ENCODE peak calls at places on chromosomes 12 and 14, in nine cellular contexts. S, C, D, P, N, O, Z, J and Y are unnamed samples.

GRCh38 chr14:89364316-89364715 is 52.7 kb downstream of the FOXN3 start:
- DNase-seq in S (no peak), C (no peak), D (no peak), P (no peak), N (no peak), O (no peak), Z (no peak), J (no peak), Y (no peak)

GRCh38 chr12:75779891-75780501 is 251.6 kb downstream of the PHLDA1 start:
- DNase-seq in S (no peak), C (no peak), D (no peak), P (no peak), N (no peak), O (no peak), Z (no peak), J (no peak), Y (no peak)

GRCh38 chr12:23576372-23576771 is 373.1 kb downstream of the SOX5 start:
- DNase-seq in S (no peak), C (no peak), D (no peak), P (no peak), N (no peak), O (no peak), Z (no peak), J (no peak), Y (no peak)

GRCh38 chr12:19316420-19316819 is 122.9 kb upstream of the AEBP2 start:
- DNase-seq in S (no peak), C (no peak), D (peak), P (no peak), N (peak), O (no peak), Z (no peak), J (no peak), Y (no peak)

GRCh38 chr14:61752626-61753025 is 9.6 kb upstream of the SNAPC1 start:
- DNase-seq in S (no peak), C (no peak), D (peak), P (no peak), N (peak), O (peak), Z (no peak), J (no peak), Y (no peak)

GRCh38 chr14:93037354-93037753 is 78.4 kb downstream of the ITPK1 start:
- DNase-seq in S (no peak), C (no peak), D (no peak), P (no peak), N (no peak), O (peak), Z (no peak), J (no peak), Y (no peak)

GRCh38 chr12:67558775-67559174 is 89.8 kb upstream of the DYRK2 start:
- DNase-seq in S (no peak), C (no peak), D (no peak), P (no peak), N (no peak), O (peak), Z (no peak), J (no peak), Y (no peak)

GRCh38 chr12:47085815-47086252 is 6.1 kb upstream of the AMIGO2 start:
- DNase-seq in S (no peak), C (no peak), D (peak), P (no peak), N (peak), O (no peak), Z (no peak), J (no peak), Y (peak)

GRCh38 chr14:31858868-31859267 is 218.2 kb upstream of the ARHGAP5 start:
- DNase-seq in S (no peak), C (no peak), D (peak), P (no peak), N (peak), O (no peak), Z (no peak), J (no peak), Y (no peak)

GRCh38 chr12:12976366-12976765 is 23.7 kb downstream of the HEBP1 start:
- DNase-seq in S (no peak), C (no peak), D (peak), P (no peak), N (peak), O (no peak), Z (no peak), J (peak), Y (peak)

GRCh38 chr14:29806124-29806517 is 121.5 kb downstream of the PRKD1 start:
- DNase-seq in S (no peak), C (no peak), D (no peak), P (no peak), N (no peak), O (no peak), Z (no peak), J (no peak), Y (no peak)

GRCh38 chr14:74557691-74558090 is 54.3 kb downstream of the LTBP2 start:
- DNase-seq in S (no peak), C (no peak), D (no peak), P (no peak), N (no peak), O (no peak), Z (no peak), J (no peak), Y (no peak)

GRCh38 chr12:6960291-6961277 is 9.4 kb downstream of the PTPN6 start:
- DNase-seq in S (no peak), C (no peak), D (no peak), P (no peak), N (peak), O (peak), Z (no peak), J (no peak), Y (no peak)

GRCh38 chr14:51780741-51781140 is 79.7 kb upstream of the GNG2 start:
- DNase-seq in S (no peak), C (no peak), D (peak), P (no peak), N (peak), O (no peak), Z (no peak), J (no peak), Y (no peak)

GRCh38 chr14:72844528-72844927 is 49.4 kb downstream of the DPF3 start:
- DNase-seq in S (no peak), C (no peak), D (peak), P (no peak), N (no peak), O (no peak), Z (no peak), J (no peak), Y (no peak)

GRCh38 chr14:100592972-100593371 is 5.8 kb upstream of the BEGAIN start:
- DNase-seq in S (no peak), C (no peak), D (no peak), P (no peak), N (no peak), O (no peak), Z (no peak), J (no peak), Y (no peak)

GRCh38 chr12:60981473-60981872 is 1278.7 kb upstream of the USP15 start:
- DNase-seq in S (no peak), C (no peak), D (no peak), P (no peak), N (no peak), O (no peak), Z (no peak), J (no peak), Y (no peak)

GRCh38 chr14:104356738-104357688 is 218.6 kb downstream of the KIF26A start:
- DNase-seq in S (no peak), C (no peak), D (no peak), P (no peak), N (no peak), O (no peak), Z (no peak), J (peak), Y (no peak)

GRCh38 chr12:129028824-129029223 is 175.5 kb downstream of the GLT1D1 start:
- DNase-seq in S (no peak), C (no peak), D (no peak), P (no peak), N (no peak), O (no peak), Z (no peak), J (no peak), Y (no peak)

GRCh38 chr12:65430571-65431306 is 152.3 kb downstream of the MSRB3 start:
- DNase-seq in S (peak), C (no peak), D (peak), P (no peak), N (peak), O (no peak), Z (no peak), J (no peak), Y (peak)

GRCh38 chr14:52834440-52834842 is 43.0 kb upstream of the GNPNAT1 start:
- DNase-seq in S (no peak), C (no peak), D (peak), P (no peak), N (peak), O (no peak), Z (no peak), J (no peak), Y (peak)

GRCh38 chr12:41514050-41514449 is 325.9 kb downstream of the PDZRN4 start:
- DNase-seq in S (no peak), C (no peak), D (no peak), P (no peak), N (peak), O (no peak), Z (no peak), J (no peak), Y (no peak)

DNA sequence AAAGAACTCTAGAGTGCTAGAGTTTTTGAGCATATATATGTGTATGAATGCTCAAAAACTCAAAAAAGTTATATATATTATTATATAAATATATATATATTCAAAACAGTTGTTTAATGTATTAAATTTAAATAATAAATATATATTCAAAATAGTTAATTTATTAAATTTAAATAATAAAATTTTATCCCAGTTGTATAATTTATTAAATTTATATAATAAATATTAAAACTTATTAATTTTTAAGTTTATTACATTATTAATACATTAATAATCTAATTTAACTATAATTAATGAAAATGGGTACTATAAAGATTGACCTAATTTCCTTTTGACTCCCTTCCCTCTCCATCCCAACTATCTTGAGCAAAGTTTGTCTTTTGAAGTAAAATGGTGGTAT is 97.8 kb downstream of the RERG start:
- DNase-seq in S (no peak), C (no peak), D (no peak), P (no peak), N (no peak), O (no peak), Z (no peak), J (no peak), Y (no peak)
- TF ChIP-seq CTCF in S (no peak), C (no peak), D (no peak), P (no peak), N (no peak), O (no peak), Z (no peak), J (no peak), Y (no peak)

DNA sequence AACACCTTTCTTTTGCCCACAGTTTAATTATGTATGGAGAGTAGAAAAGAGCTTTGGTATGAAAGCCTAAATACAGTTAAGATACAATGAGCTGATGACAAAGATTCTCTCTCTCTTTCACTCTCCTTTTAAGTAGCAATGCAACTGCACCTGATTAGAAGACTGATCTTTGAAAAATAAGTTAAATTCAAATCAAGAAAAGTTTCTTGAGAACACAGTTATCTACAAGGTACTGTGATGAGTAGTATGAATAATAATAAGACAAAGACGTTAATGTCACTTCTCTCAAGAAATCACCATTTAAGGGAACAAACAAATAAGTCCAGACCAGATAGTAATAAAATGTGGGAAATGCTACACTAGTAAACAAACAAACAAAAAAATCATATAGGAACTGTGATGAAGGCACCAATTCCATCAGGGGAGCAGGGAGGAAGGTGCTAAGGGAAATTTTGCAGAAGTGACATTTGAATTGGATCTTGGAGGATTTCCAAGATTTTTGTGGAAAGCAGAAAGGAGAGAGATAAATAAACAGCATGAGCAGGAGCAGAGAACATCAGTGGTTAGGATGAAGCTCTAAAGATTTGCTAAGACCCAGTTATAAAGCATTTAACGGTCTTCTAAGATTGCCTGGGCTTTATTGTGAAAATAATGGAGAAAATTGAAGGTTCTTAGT is 65.2 kb upstream of the STK38L start:
- DNase-seq in S (no peak), C (no peak), D (peak), P (no peak), N (peak), O (no peak), Z (no peak), J (no peak), Y (no peak)
- H3K27ac ChIP-seq in S (no peak), C (no peak), D (peak), P (no peak), N (no peak), O (no peak), Z (no peak), J (peak), Y (no peak)

DNA sequence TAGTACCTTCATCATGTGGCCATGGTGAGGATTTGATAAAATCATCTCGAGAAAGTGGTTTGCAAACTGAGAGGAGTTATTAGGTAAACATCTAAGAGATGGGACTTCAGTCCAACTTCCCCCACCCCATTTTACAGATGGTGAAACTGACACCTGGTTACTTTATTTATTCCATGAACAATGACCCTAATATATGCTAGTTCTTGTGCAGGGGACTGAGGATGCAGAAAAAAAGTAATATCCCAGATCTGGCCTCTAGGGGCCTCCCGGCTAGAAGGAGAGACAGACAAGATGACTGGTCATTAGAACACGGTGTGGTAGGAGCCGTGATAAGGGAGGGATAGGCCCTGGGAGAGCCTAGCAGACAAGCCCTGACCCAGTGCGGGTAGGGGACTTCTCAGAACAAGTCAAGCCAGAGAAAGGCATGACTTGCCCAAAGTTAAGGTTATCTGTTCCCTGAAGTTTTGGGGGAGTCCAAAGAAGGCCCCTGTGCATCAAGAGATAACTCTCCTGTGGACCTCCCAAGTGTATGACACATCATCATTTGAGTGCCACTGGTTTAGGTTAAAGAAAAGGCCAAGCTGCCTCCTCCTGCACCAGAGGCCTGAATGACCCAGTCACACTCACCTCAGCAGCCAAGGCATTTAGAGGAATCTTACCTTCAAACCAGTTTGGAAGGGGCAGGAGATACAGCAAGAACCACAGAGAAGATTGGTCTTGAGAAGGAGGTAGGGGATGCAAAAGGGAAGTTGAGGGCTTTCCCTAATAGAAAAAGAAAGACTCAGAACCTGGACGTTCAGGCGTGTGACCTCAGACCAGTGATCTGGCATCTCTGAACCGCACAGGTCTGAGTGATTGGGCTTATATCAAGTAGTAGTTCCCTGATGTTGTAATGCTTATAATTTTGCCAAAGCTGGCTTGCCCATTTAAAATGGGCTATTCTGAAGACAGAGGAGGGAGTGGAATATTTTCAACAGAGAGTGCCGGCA is 1.6 kb downstream of the CMKLR1 start:
- DNase-seq in S (peak), C (no peak), D (peak), P (peak), N (peak), O (peak), Z (no peak), J (peak), Y (peak)
- TF ChIP-seq CTCF in S (peak), C (peak), D (peak), P (peak), N (peak), O (peak), Z (peak), J (peak), Y (no peak)

GRCh38 chr14:59450716-59451115 is 14.5 kb downstream of the GPR135 start:
- DNase-seq in S (no peak), C (no peak), D (no peak), P (no peak), N (no peak), O (no peak), Z (no peak), J (no peak), Y (no peak)
- H3K27ac ChIP-seq in S (no peak), C (no peak), D (no peak), P (no peak), N (no peak), O (no peak), Z (no peak), J (no peak), Y (no peak)

GRCh38 chr14:94540031-94540794 is 21.0 kb upstream of the SERPINA4 start:
- DNase-seq in S (no peak), C (no peak), D (no peak), P (no peak), N (no peak), O (no peak), Z (no peak), J (no peak), Y (no peak)
- TF ChIP-seq CTCF in S (no peak), C (no peak), D (no peak), P (no peak), N (no peak), O (no peak), Z (no peak), J (no peak), Y (no peak)

GRCh38 chr12:9104767-9105423 is 10.8 kb downstream of the A2M start:
- DNase-seq in S (no peak), C (no peak), D (no peak), P (no peak), N (no peak), O (no peak), Z (no peak), J (no peak), Y (no peak)

GRCh38 chr12:9104087-9104486 is 11.6 kb downstream of the A2M start:
- DNase-seq in S (no peak), C (no peak), D (no peak), P (no peak), N (no peak), O (no peak), Z (no peak), J (no peak), Y (no peak)

GRCh38 chr12:9107542-9107873 is 8.2 kb downstream of the A2M start:
- DNase-seq in S (no peak), C (no peak), D (no peak), P (no peak), N (no peak), O (no peak), Z (no peak), J (no peak), Y (no peak)

GRCh38 chr12:9106610-9107541 is 8.8 kb downstream of the A2M start:
- DNase-seq in S (no peak), C (no peak), D (no peak), P (no peak), N (no peak), O (no peak), Z (no peak), J (no peak), Y (no peak)

GRCh38 chr12:9106067-9106466 is 9.7 kb downstream of the A2M start:
- DNase-seq in S (no peak), C (no peak), D (no peak), P (no peak), N (no peak), O (no peak), Z (no peak), J (no peak), Y (no peak)
- H3K27ac ChIP-seq in S (no peak), C (no peak), D (no peak), P (no peak), N (no peak), O (no peak), Z (no peak), J (no peak), Y (no peak)

GRCh38 chr14:91854327-91854934 is 12.9 kb downstream of the TC2N start:
- DNase-seq in S (no peak), C (no peak), D (no peak), P (no peak), N (no peak), O (no peak), Z (no peak), J (no peak), Y (no peak)

GRCh38 chr14:91861091-91861490 is 6.2 kb downstream of the TC2N start:
- DNase-seq in S (no peak), C (no peak), D (no peak), P (no peak), N (no peak), O (no peak), Z (no peak), J (no peak), Y (no peak)

GRCh38 chr14:91862417-91862816 is 4.9 kb downstream of the TC2N start:
- DNase-seq in S (no peak), C (no peak), D (no peak), P (no peak), N (no peak), O (no peak), Z (no peak), J (no peak), Y (no peak)

GRCh38 chr14:91860238-91860637 is 7.1 kb downstream of the TC2N start:
- DNase-seq in S (no peak), C (no peak), D (no peak), P (no peak), N (no peak), O (no peak), Z (no peak), J (no peak), Y (no peak)

GRCh38 chr14:91858536-91859275 is 8.6 kb downstream of the TC2N start:
- DNase-seq in S (peak), C (no peak), D (peak), P (no peak), N (peak), O (no peak), Z (no peak), J (peak), Y (no peak)
- TF ChIP-seq CTCF in S (peak), C (no peak), D (peak), P (no peak), N (no peak), O (no peak), Z (no peak), J (no peak), Y (no peak)